ENCODE peak calls at places on chromosomes 12 and 14, in eight cellular contexts. One of them, this sample, is unnamed.
A peak's percentile ranks its signal among the peaks of the same experiment; 100 is the strongest.

GRCh38 chr12:14773685-14774073 is 29.6 kb downstream of the WBP11 start:
- DNase-seq in effector memory CD4-positive, alpha-beta T cell: no peak
- DNase-seq in AML-193: no peak
- DNase-seq in mesenteric fat pad: no peak
- DNase-seq in cortex of kidney: no peak
- DNase-seq in stimulated activated CD8-positive, alpha-beta memory T cell treated with anti-CD3 and anti-CD28 coated beads, Interleukin-7, amount 100 ng/mL, for 1 hour: no peak
- DNase-seq in epithelial cell of prostate: no peak
- DNase-seq in uterus: peak; percentile 41
- DNase-seq in this sample: no peak

GRCh38 chr14:63182967-63183366 is 21.3 kb upstream of the RHOJ start:
- DNase-seq in effector memory CD4-positive, alpha-beta T cell: no peak
- DNase-seq in AML-193: no peak
- DNase-seq in mesenteric fat pad: no peak
- DNase-seq in cortex of kidney: no peak
- DNase-seq in stimulated activated CD8-positive, alpha-beta memory T cell treated with anti-CD3 and anti-CD28 coated beads, Interleukin-7, amount 100 ng/mL, for 1 hour: no peak
- DNase-seq in epithelial cell of prostate: no peak
- DNase-seq in uterus: no peak
- DNase-seq in this sample: no peak

GRCh38 chr12:115923851-115924250 is 353.6 kb downstream of the MED13L start:
- DNase-seq in effector memory CD4-positive, alpha-beta T cell: no peak
- DNase-seq in AML-193: no peak
- DNase-seq in mesenteric fat pad: no peak
- DNase-seq in cortex of kidney: no peak
- DNase-seq in stimulated activated CD8-positive, alpha-beta memory T cell treated with anti-CD3 and anti-CD28 coated beads, Interleukin-7, amount 100 ng/mL, for 1 hour: no peak
- DNase-seq in epithelial cell of prostate: no peak
- DNase-seq in uterus: no peak
- DNase-seq in this sample: no peak

GRCh38 chr14:73809386-73809785 is 42.2 kb upstream of the PTGR2 start:
- DNase-seq in effector memory CD4-positive, alpha-beta T cell: no peak
- DNase-seq in AML-193: no peak
- DNase-seq in mesenteric fat pad: no peak
- DNase-seq in cortex of kidney: no peak
- DNase-seq in stimulated activated CD8-positive, alpha-beta memory T cell treated with anti-CD3 and anti-CD28 coated beads, Interleukin-7, amount 100 ng/mL, for 1 hour: no peak
- DNase-seq in epithelial cell of prostate: no peak
- DNase-seq in uterus: no peak
- DNase-seq in this sample: peak; percentile 91

GRCh38 chr12:132418393-132418925 is 71.5 kb upstream of the FBRSL1 start:
- DNase-seq in effector memory CD4-positive, alpha-beta T cell: no peak
- DNase-seq in AML-193: no peak
- DNase-seq in mesenteric fat pad: no peak
- DNase-seq in cortex of kidney: no peak
- DNase-seq in stimulated activated CD8-positive, alpha-beta memory T cell treated with anti-CD3 and anti-CD28 coated beads, Interleukin-7, amount 100 ng/mL, for 1 hour: no peak
- DNase-seq in epithelial cell of prostate: no peak
- DNase-seq in uterus: no peak
- DNase-seq in this sample: no peak

GRCh38 chr12:69985656-69986055 is 160.6 kb downstream of the MYRFL start:
- DNase-seq in effector memory CD4-positive, alpha-beta T cell: no peak
- DNase-seq in AML-193: peak; percentile 8
- DNase-seq in mesenteric fat pad: no peak
- DNase-seq in cortex of kidney: no peak
- DNase-seq in stimulated activated CD8-positive, alpha-beta memory T cell treated with anti-CD3 and anti-CD28 coated beads, Interleukin-7, amount 100 ng/mL, for 1 hour: no peak
- DNase-seq in epithelial cell of prostate: no peak
- DNase-seq in uterus: no peak
- DNase-seq in this sample: no peak

GRCh38 chr14:96403409-96403808 is 11.5 kb downstream of the AK7 start:
- DNase-seq in effector memory CD4-positive, alpha-beta T cell: no peak
- DNase-seq in AML-193: no peak
- DNase-seq in mesenteric fat pad: no peak
- DNase-seq in cortex of kidney: no peak
- DNase-seq in stimulated activated CD8-positive, alpha-beta memory T cell treated with anti-CD3 and anti-CD28 coated beads, Interleukin-7, amount 100 ng/mL, for 1 hour: no peak
- DNase-seq in epithelial cell of prostate: no peak
- DNase-seq in uterus: no peak
- DNase-seq in this sample: no peak

GRCh38 chr14:50109342-50109741 is 7.0 kb downstream of the VCPKMT start:
- DNase-seq in effector memory CD4-positive, alpha-beta T cell: no peak
- DNase-seq in AML-193: no peak
- DNase-seq in mesenteric fat pad: no peak
- DNase-seq in cortex of kidney: no peak
- DNase-seq in stimulated activated CD8-positive, alpha-beta memory T cell treated with anti-CD3 and anti-CD28 coated beads, Interleukin-7, amount 100 ng/mL, for 1 hour: no peak
- DNase-seq in epithelial cell of prostate: no peak
- DNase-seq in uterus: no peak
- DNase-seq in this sample: no peak

GRCh38 chr12:14602128-14602527 is 34.4 kb upstream of the PLBD1 start:
- DNase-seq in effector memory CD4-positive, alpha-beta T cell: no peak
- DNase-seq in AML-193: no peak
- DNase-seq in mesenteric fat pad: no peak
- DNase-seq in cortex of kidney: no peak
- DNase-seq in stimulated activated CD8-positive, alpha-beta memory T cell treated with anti-CD3 and anti-CD28 coated beads, Interleukin-7, amount 100 ng/mL, for 1 hour: no peak
- DNase-seq in epithelial cell of prostate: no peak
- DNase-seq in uterus: no peak
- DNase-seq in this sample: no peak

GRCh38 chr12:21677622-21678277 is 20.1 kb upstream of the LDHB start:
- DNase-seq in effector memory CD4-positive, alpha-beta T cell: no peak
- DNase-seq in AML-193: no peak
- DNase-seq in mesenteric fat pad: no peak
- DNase-seq in cortex of kidney: no peak
- DNase-seq in stimulated activated CD8-positive, alpha-beta memory T cell treated with anti-CD3 and anti-CD28 coated beads, Interleukin-7, amount 100 ng/mL, for 1 hour: no peak
- DNase-seq in epithelial cell of prostate: peak; percentile 40
- DNase-seq in uterus: no peak
- DNase-seq in this sample: no peak

GRCh38 chr12:106329231-106329985 is 26.9 kb downstream of the TCP11L2 start:
- DNase-seq in effector memory CD4-positive, alpha-beta T cell: no peak
- DNase-seq in AML-193: no peak
- DNase-seq in mesenteric fat pad: no peak
- DNase-seq in cortex of kidney: no peak
- DNase-seq in stimulated activated CD8-positive, alpha-beta memory T cell treated with anti-CD3 and anti-CD28 coated beads, Interleukin-7, amount 100 ng/mL, for 1 hour: no peak
- DNase-seq in epithelial cell of prostate: no peak
- DNase-seq in uterus: no peak
- DNase-seq in this sample: no peak

GRCh38 chr14:55131782-55132181 is 2.7 kb downstream of the LGALS3 start:
- DNase-seq in effector memory CD4-positive, alpha-beta T cell: no peak
- DNase-seq in AML-193: no peak
- DNase-seq in mesenteric fat pad: no peak
- DNase-seq in cortex of kidney: no peak
- DNase-seq in stimulated activated CD8-positive, alpha-beta memory T cell treated with anti-CD3 and anti-CD28 coated beads, Interleukin-7, amount 100 ng/mL, for 1 hour: no peak
- DNase-seq in epithelial cell of prostate: no peak
- DNase-seq in uterus: no peak
- DNase-seq in this sample: no peak

GRCh38 chr12:132633901-132634300 is 15.3 kb downstream of the P2RX2 start:
- DNase-seq in effector memory CD4-positive, alpha-beta T cell: no peak
- DNase-seq in AML-193: no peak
- DNase-seq in mesenteric fat pad: no peak
- DNase-seq in cortex of kidney: no peak
- DNase-seq in stimulated activated CD8-positive, alpha-beta memory T cell treated with anti-CD3 and anti-CD28 coated beads, Interleukin-7, amount 100 ng/mL, for 1 hour: no peak
- DNase-seq in epithelial cell of prostate: no peak
- DNase-seq in uterus: no peak
- DNase-seq in this sample: no peak

GRCh38 chr12:109307051-109307450 is 2.0 kb downstream of the FOXN4 start:
- DNase-seq in effector memory CD4-positive, alpha-beta T cell: no peak
- DNase-seq in AML-193: no peak
- DNase-seq in mesenteric fat pad: no peak
- DNase-seq in cortex of kidney: no peak
- DNase-seq in stimulated activated CD8-positive, alpha-beta memory T cell treated with anti-CD3 and anti-CD28 coated beads, Interleukin-7, amount 100 ng/mL, for 1 hour: no peak
- DNase-seq in epithelial cell of prostate: no peak
- DNase-seq in uterus: no peak
- DNase-seq in this sample: no peak

GRCh38 chr12:16691624-16692023 is 85.7 kb upstream of the LMO3 start:
- DNase-seq in effector memory CD4-positive, alpha-beta T cell: no peak
- DNase-seq in AML-193: no peak
- DNase-seq in mesenteric fat pad: no peak
- DNase-seq in cortex of kidney: no peak
- DNase-seq in stimulated activated CD8-positive, alpha-beta memory T cell treated with anti-CD3 and anti-CD28 coated beads, Interleukin-7, amount 100 ng/mL, for 1 hour: no peak
- DNase-seq in epithelial cell of prostate: no peak
- DNase-seq in uterus: no peak
- DNase-seq in this sample: peak; percentile 64

GRCh38 chr12:12606793-12607589 is 4.7 kb upstream of the CREBL2 start:
- DNase-seq in effector memory CD4-positive, alpha-beta T cell: no peak
- DNase-seq in AML-193: no peak
- DNase-seq in mesenteric fat pad: no peak
- DNase-seq in cortex of kidney: no peak
- DNase-seq in stimulated activated CD8-positive, alpha-beta memory T cell treated with anti-CD3 and anti-CD28 coated beads, Interleukin-7, amount 100 ng/mL, for 1 hour: no peak
- DNase-seq in epithelial cell of prostate: peak; percentile 48
- DNase-seq in uterus: no peak
- DNase-seq in this sample: no peak

GRCh38 chr14:52279405-52279804 is 11.9 kb downstream of the PTGDR start:
- DNase-seq in effector memory CD4-positive, alpha-beta T cell: no peak
- DNase-seq in AML-193: peak; percentile 35
- DNase-seq in mesenteric fat pad: no peak
- DNase-seq in cortex of kidney: no peak
- DNase-seq in stimulated activated CD8-positive, alpha-beta memory T cell treated with anti-CD3 and anti-CD28 coated beads, Interleukin-7, amount 100 ng/mL, for 1 hour: no peak
- DNase-seq in epithelial cell of prostate: no peak
- DNase-seq in uterus: no peak
- DNase-seq in this sample: peak; percentile 41

GRCh38 chr14:75342762-75343599 is 64.4 kb downstream of the FOS start:
- DNase-seq in effector memory CD4-positive, alpha-beta T cell: no peak
- DNase-seq in AML-193: no peak
- DNase-seq in mesenteric fat pad: no peak
- DNase-seq in cortex of kidney: no peak
- DNase-seq in stimulated activated CD8-positive, alpha-beta memory T cell treated with anti-CD3 and anti-CD28 coated beads, Interleukin-7, amount 100 ng/mL, for 1 hour: no peak
- DNase-seq in epithelial cell of prostate: no peak
- DNase-seq in uterus: no peak
- DNase-seq in this sample: no peak

GRCh38 chr12:12266389-12266872 is 413 bp downstream of the LRP6 start:
- DNase-seq in effector memory CD4-positive, alpha-beta T cell: no peak
- DNase-seq in AML-193: no peak
- DNase-seq in mesenteric fat pad: no peak
- DNase-seq in cortex of kidney: no peak
- DNase-seq in stimulated activated CD8-positive, alpha-beta memory T cell treated with anti-CD3 and anti-CD28 coated beads, Interleukin-7, amount 100 ng/mL, for 1 hour: no peak
- DNase-seq in epithelial cell of prostate: no peak
- DNase-seq in uterus: no peak
- DNase-seq in this sample: no peak

GRCh38 chr12:1093166-1093751 is 102.2 kb downstream of the ERC1 start:
- DNase-seq in effector memory CD4-positive, alpha-beta T cell: no peak
- DNase-seq in AML-193: peak; percentile 80
- DNase-seq in mesenteric fat pad: no peak
- DNase-seq in cortex of kidney: no peak
- DNase-seq in stimulated activated CD8-positive, alpha-beta memory T cell treated with anti-CD3 and anti-CD28 coated beads, Interleukin-7, amount 100 ng/mL, for 1 hour: no peak
- DNase-seq in epithelial cell of prostate: no peak
- DNase-seq in uterus: no peak
- DNase-seq in this sample: peak; percentile 74

This sample was measured in myocyte.